ENCODE peak calls at places on chromosomes 7 and 10, in eight cellular contexts. R is GM10248, B is brain microvascular endothelial cell, T is GM20000, E is BE2C, Y is kidney tubule cell, U is fibroblast of villous mesenchyme, K is activated gamma-delta T cell treated with Interleukin-2 at 50 U/mL for 16 hours. M is an unnamed sample.

GRCh38 chr10:22693371-22693784 is 21.0 kb downstream of the PIP4K2A start:
- DNase-seq in R (no peak), B (peak), T (no peak), E (peak), Y (no peak), U (peak), K (no peak), M (no peak)

GRCh38 chr10:79304479-79305087 is 42.7 kb upstream of the PPIF start:
- DNase-seq in R (no peak), B (no peak), T (no peak), E (no peak), Y (peak), U (no peak), K (no peak), M (peak)

GRCh38 chr7:77327932-77328628 is 88.1 kb downstream of the GSAP start:
- DNase-seq in R (no peak), B (no peak), T (no peak), E (no peak), Y (no peak), U (no peak), K (no peak), M (no peak)

GRCh38 chr7:75915416-75916156 is 631 bp downstream of the POR start:
- DNase-seq in R (peak), B (no peak), T (peak), E (no peak), Y (peak), U (peak), K (peak), M (peak)

GRCh38 chr10:117175215-117175900 is 21.9 kb upstream of the KCNK18 start:
- DNase-seq in R (peak), B (no peak), T (peak), E (peak), Y (no peak), U (no peak), K (no peak), M (no peak)

GRCh38 chr7:5596046-5596895 is 172.6 kb upstream of the TNRC18 start:
- DNase-seq in R (peak), B (peak), T (peak), E (peak), Y (peak), U (peak), K (peak), M (peak)

GRCh38 chr7:124250297-124251034 is 217.6 kb upstream of the TMEM229A start:
- DNase-seq in R (no peak), B (no peak), T (no peak), E (no peak), Y (no peak), U (no peak), K (no peak), M (no peak)

GRCh38 chr7:112540839-112541577 is 60.2 kb downstream of the LSMEM1 start:
- DNase-seq in R (no peak), B (no peak), T (no peak), E (no peak), Y (peak), U (no peak), K (no peak), M (no peak)

GRCh38 chr7:291302-292092 is 1.5 kb downstream of the FOXL3 start:
- DNase-seq in R (no peak), B (no peak), T (no peak), E (no peak), Y (peak), U (no peak), K (no peak), M (no peak)

GRCh38 chr10:91090761-91091529 is 129.5 kb upstream of the PCGF5 start:
- DNase-seq in R (no peak), B (peak), T (peak), E (peak), Y (no peak), U (peak), K (no peak), M (no peak)

GRCh38 chr7:27300401-27300800 is 57.8 kb downstream of the EVX1 start:
- DNase-seq in R (no peak), B (no peak), T (no peak), E (no peak), Y (no peak), U (no peak), K (no peak), M (no peak)

GRCh38 chr10:55629792-55630490 is 731.1 kb downstream of the ZWINT start:
- DNase-seq in R (peak), B (peak), T (no peak), E (peak), Y (peak), U (peak), K (no peak), M (peak)

GRCh38 chr10:18542832-18543231 is 108.6 kb downstream of the NSUN6 start:
- DNase-seq in R (peak), B (peak), T (no peak), E (no peak), Y (peak), U (no peak), K (no peak), M (no peak)

GRCh38 chr7:32256811-32257210 is 186.6 kb upstream of the PDE1C start:
- DNase-seq in R (no peak), B (no peak), T (no peak), E (no peak), Y (no peak), U (no peak), K (no peak), M (no peak)

GRCh38 chr10:96651998-96652431 is 65.2 kb upstream of the TM9SF3 start:
- DNase-seq in R (peak), B (no peak), T (peak), E (no peak), Y (no peak), U (no peak), K (peak), M (no peak)

GRCh38 chr7:142752376-142753225 is 3.3 kb downstream of the PRSS1 start:
- DNase-seq in R (no peak), B (no peak), T (no peak), E (no peak), Y (no peak), U (no peak), K (no peak), M (no peak)

GRCh38 chr7:121079425-121080169 is 91.1 kb downstream of the CPED1 start:
- DNase-seq in R (no peak), B (peak), T (no peak), E (no peak), Y (peak), U (no peak), K (no peak), M (no peak)

GRCh38 chr7:90938371-90938770 is 325.9 kb upstream of the FZD1 start:
- DNase-seq in R (no peak), B (no peak), T (no peak), E (no peak), Y (no peak), U (no peak), K (no peak), M (no peak)

GRCh38 chr7:95798401-95798930 is 26.1 kb downstream of the DYNC1I1 start:
- DNase-seq in R (no peak), B (peak), T (no peak), E (no peak), Y (no peak), U (no peak), K (no peak), M (no peak)

GRCh38 chr7:118214051-118214832 is 10.3 kb upstream of the ANKRD7 start:
- DNase-seq in R (peak), B (peak), T (peak), E (peak), Y (peak), U (peak), K (peak), M (peak)

GRCh38 chr7:55486172-55486550 is 86.1 kb downstream of the VOPP1 start:
- DNase-seq in R (no peak), B (no peak), T (no peak), E (no peak), Y (no peak), U (peak), K (no peak), M (no peak)

GRCh38 chr10:118798186-118798811 is 43.5 kb upstream of the CACUL1 start:
- DNase-seq in R (no peak), B (peak), T (no peak), E (no peak), Y (peak), U (peak), K (no peak), M (no peak)

GRCh38 chr10:86402283-86402931 is 35.8 kb upstream of the GRID1 start:
- DNase-seq in R (no peak), B (no peak), T (no peak), E (no peak), Y (peak), U (peak), K (no peak), M (no peak)

GRCh38 chr7:2195403-2196246 is 37.1 kb downstream of the MAD1L1 start:
- DNase-seq in R (no peak), B (no peak), T (no peak), E (no peak), Y (no peak), U (no peak), K (no peak), M (peak)

GRCh38 chr10:110725809-110726641 is 81.9 kb downstream of the RBM20 start:
- DNase-seq in R (no peak), B (peak), T (no peak), E (no peak), Y (peak), U (no peak), K (no peak), M (peak)

GRCh38 chr7:148110097-148110868 is 480.3 kb upstream of the C7orf33 start:
- DNase-seq in R (no peak), B (no peak), T (no peak), E (no peak), Y (peak), U (no peak), K (no peak), M (no peak)

GRCh38 chr10:19908991-19909699 is 92.9 kb downstream of the PLXDC2 start:
- DNase-seq in R (no peak), B (no peak), T (no peak), E (no peak), Y (no peak), U (no peak), K (no peak), M (no peak)

GRCh38 chr7:28920424-28920823 is 37.7 kb downstream of the TRIL start:
- DNase-seq in R (no peak), B (no peak), T (no peak), E (no peak), Y (peak), U (no peak), K (no peak), M (no peak)

GRCh38 chr10:14712991-14713422 is 61.7 kb downstream of the FAM107B start:
- DNase-seq in R (no peak), B (peak), T (no peak), E (peak), Y (no peak), U (peak), K (no peak), M (no peak)

GRCh38 chr10:103498936-103499638 is 5.6 kb downstream of the NEURL1 start:
- DNase-seq in R (no peak), B (no peak), T (no peak), E (no peak), Y (no peak), U (no peak), K (no peak), M (no peak)

GRCh38 chr7:157431173-157431950 is 94.6 kb downstream of the DNAJB6 start:
- DNase-seq in R (no peak), B (no peak), T (no peak), E (no peak), Y (no peak), U (no peak), K (no peak), M (peak)

GRCh38 chr10:46293832-46294640 is 7.2 kb downstream of the ANTXRL start:
- DNase-seq in R (no peak), B (no peak), T (no peak), E (no peak), Y (peak), U (no peak), K (no peak), M (no peak)

GRCh38 chr10:79983286-79983909 is 34.5 kb upstream of the SFTPD start:
- DNase-seq in R (no peak), B (no peak), T (no peak), E (no peak), Y (no peak), U (no peak), K (no peak), M (no peak)

GRCh38 chr7:47570649-47571050 is 11.3 kb downstream of the TNS3 start:
- DNase-seq in R (no peak), B (no peak), T (no peak), E (no peak), Y (no peak), U (peak), K (no peak), M (no peak)

GRCh38 chr7:1412322-1413261 is 46.7 kb downstream of the MICALL2 start:
- DNase-seq in R (peak), B (peak), T (peak), E (peak), Y (peak), U (peak), K (peak), M (peak)

GRCh38 chr7:116953372-116953726 is at the start of gene ST7:
- DNase-seq in R (peak), B (peak), T (peak), E (peak), Y (peak), U (peak), K (peak), M (no peak)

GRCh38 chr7:44176486-44176885 is 12.8 kb downstream of the GCK start:
- DNase-seq in R (no peak), B (no peak), T (no peak), E (no peak), Y (no peak), U (no peak), K (no peak), M (no peak)

GRCh38 chr7:24978837-24979469 is 1.0 kb downstream of the OSBPL3 start:
- DNase-seq in R (no peak), B (no peak), T (no peak), E (peak), Y (peak), U (no peak), K (no peak), M (no peak)